ENCODE peak calls at places on chromosome 20, in eight cellular contexts. One of them, this sample, is unnamed.

GRCh38 chr20:48689874-48690571 is 137.8 kb downstream of the PREX1 start:
- DNase-seq in thoracic aorta: no peak
- DNase-seq in retinal pigment epithelial cell: no peak
- DNase-seq in aorta: peak; percentile 24
- DNase-seq in mammary epithelial cell: no peak
- DNase-seq in right cardiac atrium: no peak
- DNase-seq in stomach: no peak
- DNase-seq in choroid plexus epithelial cell: no peak
- DNase-seq in this sample: no peak

GRCh38 chr20:58696411-58696961 is 3.9 kb downstream of the NPEPL1 start:
- DNase-seq in mammary epithelial cell: no peak
- DNase-seq in stomach: no peak
- DNase-seq in retinal pigment epithelial cell: no peak
- DNase-seq in choroid plexus epithelial cell: no peak
- DNase-seq in right cardiac atrium: no peak
- DNase-seq in thoracic aorta: no peak
- DNase-seq in aorta: no peak
- DNase-seq in this sample: no peak

GRCh38 chr20:18727032-18727508 is 86.5 kb upstream of the SCP2D1 start:
- DNase-seq in aorta: no peak
- DNase-seq in stomach: no peak
- DNase-seq in thoracic aorta: no peak
- DNase-seq in mammary epithelial cell: peak; percentile 46
- DNase-seq in choroid plexus epithelial cell: no peak
- DNase-seq in retinal pigment epithelial cell: no peak
- DNase-seq in right cardiac atrium: no peak
- DNase-seq in this sample: no peak

GRCh38 chr20:51731771-51732453 is 36.3 kb downstream of the ATP9A start:
- DNase-seq in thoracic aorta: no peak
- DNase-seq in stomach: no peak
- DNase-seq in retinal pigment epithelial cell: no peak
- DNase-seq in right cardiac atrium: no peak
- DNase-seq in choroid plexus epithelial cell: peak; percentile 47
- DNase-seq in aorta: no peak
- DNase-seq in mammary epithelial cell: no peak
- DNase-seq in this sample: no peak

GRCh38 chr20:992801-993535 is 9.1 kb downstream of the RSPO4 start:
- DNase-seq in stomach: no peak
- DNase-seq in aorta: no peak
- DNase-seq in mammary epithelial cell: no peak
- DNase-seq in right cardiac atrium: no peak
- DNase-seq in choroid plexus epithelial cell: no peak
- DNase-seq in thoracic aorta: no peak
- DNase-seq in retinal pigment epithelial cell: no peak
- DNase-seq in this sample: no peak

GRCh38 chr20:20837574-20838021 is 125.2 kb upstream of the RALGAPA2 start:
- DNase-seq in retinal pigment epithelial cell: no peak
- DNase-seq in aorta: peak; percentile 53
- DNase-seq in mammary epithelial cell: no peak
- DNase-seq in stomach: peak; percentile 60
- DNase-seq in thoracic aorta: no peak
- DNase-seq in right cardiac atrium: peak; percentile 81
- DNase-seq in choroid plexus epithelial cell: peak; percentile 69
- DNase-seq in this sample: peak; percentile 65

GRCh38 chr20:53495357-53495756 is 98.3 kb downstream of the ZNF217 start:
- DNase-seq in right cardiac atrium: peak; percentile 38
- DNase-seq in choroid plexus epithelial cell: no peak
- DNase-seq in retinal pigment epithelial cell: no peak
- DNase-seq in stomach: no peak
- DNase-seq in thoracic aorta: no peak
- DNase-seq in mammary epithelial cell: no peak
- DNase-seq in aorta: no peak
- DNase-seq in this sample: no peak

GRCh38 chr20:47031821-47032220 is 137.2 kb downstream of the EYA2 start:
- DNase-seq in thoracic aorta: no peak
- DNase-seq in stomach: no peak
- DNase-seq in right cardiac atrium: no peak
- DNase-seq in choroid plexus epithelial cell: no peak
- DNase-seq in aorta: no peak
- DNase-seq in retinal pigment epithelial cell: no peak
- DNase-seq in mammary epithelial cell: no peak
- DNase-seq in this sample: no peak

GRCh38 chr20:37445041-37445440 is 76.0 kb upstream of the NNAT start:
- DNase-seq in thoracic aorta: no peak
- DNase-seq in choroid plexus epithelial cell: no peak
- DNase-seq in right cardiac atrium: no peak
- DNase-seq in stomach: no peak
- DNase-seq in retinal pigment epithelial cell: no peak
- DNase-seq in aorta: no peak
- DNase-seq in mammary epithelial cell: no peak
- DNase-seq in this sample: no peak

GRCh38 chr20:63100926-63101699 is 94.3 kb upstream of the BHLHE23 start:
- DNase-seq in right cardiac atrium: peak; percentile 10
- DNase-seq in mammary epithelial cell: no peak
- DNase-seq in retinal pigment epithelial cell: no peak
- DNase-seq in choroid plexus epithelial cell: no peak
- DNase-seq in stomach: no peak
- DNase-seq in thoracic aorta: no peak
- DNase-seq in aorta: peak; percentile 36
- DNase-seq in this sample: no peak
- H3K4me3 ChIP-seq in right cardiac atrium: no peak overlapping the region
- H3K4me3 ChIP-seq in mammary epithelial cell: no peak overlapping the region
- H3K4me3 ChIP-seq in retinal pigment epithelial cell: no peak overlapping the region
- H3K4me3 ChIP-seq in choroid plexus epithelial cell: no peak overlapping the region
- H3K4me3 ChIP-seq in stomach: no peak overlapping the region
- H3K4me3 ChIP-seq in thoracic aorta: no peak overlapping the region
- H3K4me3 ChIP-seq in aorta: no peak overlapping the region
- H3K4me3 ChIP-seq in this sample: no peak overlapping the region

DNA sequence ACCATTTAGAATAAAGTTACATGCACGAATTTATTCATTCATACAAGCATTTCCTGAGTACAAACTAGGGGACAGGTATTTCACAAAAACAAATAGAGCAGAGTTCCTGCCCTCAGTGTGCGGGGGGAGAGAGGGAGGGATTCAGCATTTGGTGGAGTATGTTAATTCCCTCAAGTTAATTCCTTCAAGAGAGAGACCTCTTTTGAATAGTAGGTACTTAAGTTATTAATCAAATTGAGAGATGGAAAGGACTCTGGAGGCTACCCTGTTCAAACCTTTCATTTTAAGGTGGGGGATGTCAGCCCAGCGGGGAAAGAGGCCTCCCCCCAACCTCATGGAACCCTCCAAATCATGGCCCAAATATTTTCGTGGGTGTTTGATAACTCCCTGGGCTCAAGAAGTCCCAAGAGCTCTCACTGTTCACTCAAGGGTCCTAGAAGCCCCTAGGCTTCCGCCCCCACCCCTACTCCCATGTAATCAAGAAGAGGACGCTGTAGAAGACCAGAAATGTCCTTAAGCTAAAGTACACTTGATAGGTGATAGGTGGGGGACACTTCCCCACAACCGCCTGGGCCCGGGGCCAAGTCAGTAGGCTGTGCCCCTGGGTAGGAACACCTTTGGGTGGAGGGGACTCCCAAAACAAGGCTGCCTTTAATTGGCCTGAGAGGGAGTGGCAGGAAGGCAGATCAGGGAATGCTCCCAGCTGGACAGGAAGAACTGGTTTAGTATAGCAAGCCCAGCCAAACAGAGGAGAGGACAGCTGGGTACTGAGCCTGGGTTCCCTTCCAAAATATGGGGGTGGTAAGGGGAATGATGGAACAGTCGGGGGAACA is 2.9 kb downstream of the SDC4 start:
- DNase-seq in mammary epithelial cell: peak; percentile 76
- DNase-seq in choroid plexus epithelial cell: no peak
- DNase-seq in retinal pigment epithelial cell: no peak
- DNase-seq in thoracic aorta: no peak
- DNase-seq in aorta: no peak
- DNase-seq in stomach: peak; percentile 82
- DNase-seq in right cardiac atrium: no peak
- DNase-seq in this sample: no peak
- H3K4me3 ChIP-seq in mammary epithelial cell: peak overlapping the region; percentile 75
- H3K4me3 ChIP-seq in choroid plexus epithelial cell: peak overlapping the region; percentile 85
- H3K4me3 ChIP-seq in retinal pigment epithelial cell: peak overlapping the region; percentile 3
- H3K4me3 ChIP-seq in thoracic aorta: peak overlapping the region; percentile 85
- H3K4me3 ChIP-seq in aorta: no peak overlapping the region
- H3K4me3 ChIP-seq in stomach: peak overlapping the region; percentile 71
- H3K4me3 ChIP-seq in right cardiac atrium: peak overlapping the region; percentile 57
- H3K4me3 ChIP-seq in this sample: peak overlapping the region; percentile 52

DNA sequence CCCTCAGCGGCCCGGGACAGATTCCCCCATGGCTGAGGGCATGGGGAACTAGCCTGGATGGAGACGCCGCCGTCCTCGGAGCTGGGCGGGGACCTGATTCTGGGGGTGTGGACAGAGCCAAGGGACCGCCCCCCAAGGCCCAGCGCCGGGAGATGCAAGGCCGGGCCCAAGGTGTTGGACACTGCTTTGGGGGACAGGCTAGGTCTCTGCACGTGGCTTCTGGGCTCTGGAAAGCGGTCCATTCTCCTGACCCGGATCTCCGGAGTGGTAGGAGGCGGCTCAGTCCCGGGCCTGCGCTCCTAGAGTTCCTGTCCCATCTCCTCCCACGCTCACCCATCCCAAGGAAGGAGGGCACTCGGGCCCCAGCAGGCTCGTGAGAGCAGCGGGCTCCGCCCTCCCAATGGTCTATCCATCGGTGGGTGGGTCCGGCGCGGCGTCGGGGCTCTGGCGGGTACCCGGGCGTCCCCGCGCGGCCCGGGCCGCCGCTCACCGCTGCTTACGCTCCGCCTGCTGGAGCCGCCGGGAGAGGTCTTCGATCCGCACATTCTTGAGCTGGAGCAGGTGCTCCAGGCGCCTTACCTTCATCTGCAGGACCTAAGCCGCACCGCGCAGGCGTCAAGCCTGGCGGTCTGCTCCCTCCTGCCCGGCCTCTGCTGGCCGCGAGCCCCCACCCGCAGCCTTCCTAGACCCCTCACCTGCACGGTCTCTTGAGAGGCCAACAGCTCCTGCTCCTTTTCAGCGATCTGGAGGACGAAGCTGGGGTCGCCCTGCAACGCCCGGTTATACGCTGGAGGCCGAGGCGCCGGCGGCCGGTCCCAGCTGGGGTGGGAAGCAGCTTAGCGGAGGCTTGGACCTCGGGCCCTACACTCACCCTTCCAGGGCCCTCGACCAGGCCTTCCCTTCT is 3.3 kb downstream of the SPEF1 start:
- DNase-seq in aorta: peak; percentile 90
- DNase-seq in retinal pigment epithelial cell: no peak
- DNase-seq in thoracic aorta: no peak
- DNase-seq in mammary epithelial cell: peak; percentile 44
- DNase-seq in choroid plexus epithelial cell: peak; percentile 35
- DNase-seq in stomach: peak; percentile 62
- DNase-seq in right cardiac atrium: peak; percentile 90
- DNase-seq in this sample: peak; percentile 57
- H3K4me3 ChIP-seq in aorta: peak overlapping the region; percentile 8
- H3K4me3 ChIP-seq in retinal pigment epithelial cell: peak overlapping the region; percentile 51
- H3K4me3 ChIP-seq in thoracic aorta: peak overlapping the region; percentile 80
- H3K4me3 ChIP-seq in mammary epithelial cell: peak overlapping the region; percentile 50
- H3K4me3 ChIP-seq in choroid plexus epithelial cell: peak overlapping the region; percentile 54
- H3K4me3 ChIP-seq in stomach: peak overlapping the region; percentile 71
- H3K4me3 ChIP-seq in right cardiac atrium: peak overlapping the region; percentile 54
- H3K4me3 ChIP-seq in this sample: peak overlapping the region; percentile 61

GRCh38 chr20:50518270-50518721 is 8.1 kb downstream of the PTPN1 start:
- DNase-seq in right cardiac atrium: no peak
- DNase-seq in mammary epithelial cell: peak; percentile 28
- DNase-seq in retinal pigment epithelial cell: no peak
- DNase-seq in choroid plexus epithelial cell: peak; percentile 66
- DNase-seq in stomach: no peak
- DNase-seq in aorta: no peak
- DNase-seq in thoracic aorta: no peak
- DNase-seq in this sample: no peak

GRCh38 chr20:50516180-50516934 is 6.2 kb downstream of the PTPN1 start:
- DNase-seq in thoracic aorta: no peak
- DNase-seq in mammary epithelial cell: no peak
- DNase-seq in retinal pigment epithelial cell: no peak
- DNase-seq in stomach: no peak
- DNase-seq in right cardiac atrium: no peak
- DNase-seq in choroid plexus epithelial cell: no peak
- DNase-seq in aorta: no peak
- DNase-seq in this sample: no peak

GRCh38 chr20:50515471-50516106 is 5.4 kb downstream of the PTPN1 start:
- DNase-seq in mammary epithelial cell: no peak
- DNase-seq in aorta: no peak
- DNase-seq in retinal pigment epithelial cell: no peak
- DNase-seq in choroid plexus epithelial cell: no peak
- DNase-seq in thoracic aorta: no peak
- DNase-seq in stomach: no peak
- DNase-seq in right cardiac atrium: no peak
- DNase-seq in this sample: no peak

GRCh38 chr20:50517817-50518154 is 7.6 kb downstream of the PTPN1 start:
- DNase-seq in retinal pigment epithelial cell: no peak
- DNase-seq in stomach: no peak
- DNase-seq in right cardiac atrium: no peak
- DNase-seq in aorta: no peak
- DNase-seq in mammary epithelial cell: no peak
- DNase-seq in choroid plexus epithelial cell: no peak
- DNase-seq in thoracic aorta: no peak
- DNase-seq in this sample: no peak

GRCh38 chr20:50516935-50517816 is 7.0 kb downstream of the PTPN1 start:
- DNase-seq in thoracic aorta: no peak
- DNase-seq in stomach: no peak
- DNase-seq in aorta: no peak
- DNase-seq in retinal pigment epithelial cell: no peak
- DNase-seq in right cardiac atrium: no peak
- DNase-seq in choroid plexus epithelial cell: no peak
- DNase-seq in mammary epithelial cell: no peak
- DNase-seq in this sample: no peak
- H3K4me3 ChIP-seq in thoracic aorta: no peak overlapping the region
- H3K4me3 ChIP-seq in stomach: no peak overlapping the region
- H3K4me3 ChIP-seq in aorta: no peak overlapping the region
- H3K4me3 ChIP-seq in retinal pigment epithelial cell: no peak overlapping the region
- H3K4me3 ChIP-seq in right cardiac atrium: no peak overlapping the region
- H3K4me3 ChIP-seq in choroid plexus epithelial cell: no peak overlapping the region
- H3K4me3 ChIP-seq in mammary epithelial cell: no peak overlapping the region
- H3K4me3 ChIP-seq in this sample: no peak overlapping the region